ENCODE peak calls at places on chromosome 15, in six cellular contexts. N, L, C, O, U and H are unnamed samples.

GRCh38 chr15:45458746-45459403 is 63.7 kb downstream of the SLC30A4 start:
- DNase-seq in N (peak), O (peak), L (no peak), U (no peak), C (peak), H (no peak)

GRCh38 chr15:91921188-91921820 is 67.8 kb downstream of the SLCO3A1 start:
- DNase-seq in N (no peak), C (no peak), U (no peak), L (no peak), O (no peak), H (no peak)

GRCh38 chr15:70201376-70201775 is 103.7 kb upstream of the TLE3 start:
- DNase-seq in L (no peak), C (no peak), N (no peak), O (no peak), U (no peak), H (no peak)

GRCh38 chr15:74378853-74379252 is 11.4 kb upstream of the CYP11A1 start:
- DNase-seq in C (no peak), N (peak), U (no peak), O (no peak), L (no peak), H (peak)

GRCh38 chr15:77541421-77542181 is 91.1 kb downstream of the LINGO1 start:
- DNase-seq in O (no peak), L (no peak), N (no peak), U (no peak), C (no peak), H (no peak)

GRCh38 chr15:77083381-77084160 is 12.7 kb upstream of the TSPAN3 start:
- DNase-seq in O (peak), C (peak), L (no peak), N (peak), U (no peak), H (no peak)

GRCh38 chr15:22231603-22232002 is 151.3 kb downstream of the OR4M2 start:
- DNase-seq in N (no peak), U (no peak), C (no peak), O (no peak), L (no peak), H (no peak)

GRCh38 chr15:92906563-92907081 is 6.5 kb downstream of the CHD2 start:
- DNase-seq in L (no peak), N (no peak), O (no peak), U (no peak), C (no peak), H (no peak)